ENCODE peak calls at places on chromosome 16, in four cellular contexts. One of them, this sample, is unnamed.
A peak's percentile ranks its signal among the peaks of the same experiment; 100 is the strongest.

GRCh38 chr16:53549970-53550406 is 47.0 kb upstream of the AKTIP start:
- DNase-seq in thyroid gland: peak; percentile 60
- DNase-seq in upper lobe of right lung: no peak
- DNase-seq in colonic mucosa: peak; percentile 56
- DNase-seq in this sample: peak; percentile 77

GRCh38 chr16:57112403-57113041 is 20.1 kb downstream of the CPNE2 start:
- DNase-seq in colonic mucosa: no peak
- DNase-seq in upper lobe of right lung: no peak
- DNase-seq in thyroid gland: no peak
- DNase-seq in this sample: no peak

GRCh38 chr16:79767597-79768280 is 167.2 kb upstream of the MAF start:
- DNase-seq in colonic mucosa: peak; percentile 62
- DNase-seq in upper lobe of right lung: no peak
- DNase-seq in thyroid gland: peak; percentile 56
- DNase-seq in this sample: no peak

GRCh38 chr16:22335668-22336246 is 38.5 kb downstream of the POLR3E start:
- DNase-seq in upper lobe of right lung: no peak
- DNase-seq in thyroid gland: no peak
- DNase-seq in colonic mucosa: no peak
- DNase-seq in this sample: no peak

GRCh38 chr16:81908466-81909230 is 102.6 kb downstream of the SDR42E1 start:
- DNase-seq in upper lobe of right lung: no peak
- DNase-seq in colonic mucosa: no peak
- DNase-seq in thyroid gland: no peak
- DNase-seq in this sample: no peak

GRCh38 chr16:35574454-35575431 is 2115.3 kb downstream of the TP53TG3F start:
- DNase-seq in colonic mucosa: no peak
- DNase-seq in upper lobe of right lung: no peak
- DNase-seq in thyroid gland: no peak
- DNase-seq in this sample: no peak

GRCh38 chr16:85593503-85594195 is 19.5 kb upstream of the GSE1 start:
- DNase-seq in thyroid gland: no peak
- DNase-seq in colonic mucosa: no peak
- DNase-seq in upper lobe of right lung: no peak
- DNase-seq in this sample: no peak

GRCh38 chr16:745739-746138 is 4.9 kb upstream of the CIAO3 start:
- DNase-seq in upper lobe of right lung: peak; percentile 73
- DNase-seq in colonic mucosa: no peak
- DNase-seq in thyroid gland: peak; percentile 48
- DNase-seq in this sample: no peak

GRCh38 chr16:53219795-53220194 is 165.0 kb downstream of the CHD9 start:
- DNase-seq in thyroid gland: no peak
- DNase-seq in upper lobe of right lung: no peak
- DNase-seq in colonic mucosa: no peak
- DNase-seq in this sample: peak; percentile 4

GRCh38 chr16:24151482-24151939 is 104.6 kb upstream of the CACNG3 start:
- DNase-seq in upper lobe of right lung: no peak
- DNase-seq in colonic mucosa: no peak
- DNase-seq in thyroid gland: no peak
- DNase-seq in this sample: no peak

GRCh38 chr16:88610080-88610479 is 28.3 kb upstream of the IL17C start:
- DNase-seq in upper lobe of right lung: no peak
- DNase-seq in colonic mucosa: no peak
- DNase-seq in thyroid gland: no peak
- DNase-seq in this sample: no peak
- TF ChIP-seq CTCF in upper lobe of right lung: no peak
- TF ChIP-seq CTCF in colonic mucosa: no peak
- TF ChIP-seq CTCF in thyroid gland: no peak
- TF ChIP-seq CTCF in this sample: peak; percentile 38

GRCh38 chr16:64008131-64008530 is 1113.7 kb downstream of the CDH11 start:
- DNase-seq in thyroid gland: no peak
- DNase-seq in colonic mucosa: no peak
- DNase-seq in upper lobe of right lung: no peak
- DNase-seq in this sample: no peak
- TF ChIP-seq CTCF in thyroid gland: no peak
- TF ChIP-seq CTCF in colonic mucosa: no peak
- TF ChIP-seq CTCF in upper lobe of right lung: no peak
- TF ChIP-seq CTCF in this sample: no peak

GRCh38 chr16:3123986-3124886 is 10.6 kb upstream of the ZNF213 start:
- DNase-seq in thyroid gland: peak; percentile 98
- DNase-seq in upper lobe of right lung: peak; percentile 98
- DNase-seq in colonic mucosa: peak; percentile 99
- DNase-seq in this sample: peak; percentile 93
- TF ChIP-seq CTCF in thyroid gland: no peak
- TF ChIP-seq CTCF in upper lobe of right lung: peak; percentile 33
- TF ChIP-seq CTCF in colonic mucosa: peak; percentile 25
- TF ChIP-seq CTCF in this sample: peak; percentile 41

GRCh38 chr16:77373726-77374125 is 61.1 kb downstream of the ADAMTS18 start:
- DNase-seq in upper lobe of right lung: no peak
- DNase-seq in colonic mucosa: no peak
- DNase-seq in thyroid gland: no peak
- DNase-seq in this sample: no peak

GRCh38 chr16:77375396-77375795 is 59.4 kb downstream of the ADAMTS18 start:
- DNase-seq in colonic mucosa: no peak
- DNase-seq in thyroid gland: no peak
- DNase-seq in upper lobe of right lung: no peak
- DNase-seq in this sample: no peak

GRCh38 chr16:77374384-77374783 is 60.5 kb downstream of the ADAMTS18 start:
- DNase-seq in upper lobe of right lung: no peak
- DNase-seq in thyroid gland: no peak
- DNase-seq in colonic mucosa: no peak
- DNase-seq in this sample: no peak

GRCh38 chr16:77376358-77376757 is 58.5 kb downstream of the ADAMTS18 start:
- DNase-seq in thyroid gland: no peak
- DNase-seq in upper lobe of right lung: no peak
- DNase-seq in colonic mucosa: peak; percentile 19
- DNase-seq in this sample: no peak
- TF ChIP-seq CTCF in thyroid gland: no peak
- TF ChIP-seq CTCF in upper lobe of right lung: peak; percentile 22
- TF ChIP-seq CTCF in colonic mucosa: no peak
- TF ChIP-seq CTCF in this sample: peak; percentile 17

GRCh38 chr16:48959747-48960146 is 321.9 kb downstream of the CBLN1 start:
- DNase-seq in thyroid gland: no peak
- DNase-seq in colonic mucosa: no peak
- DNase-seq in upper lobe of right lung: no peak
- DNase-seq in this sample: no peak

GRCh38 chr16:48959204-48959603 is 322.4 kb downstream of the CBLN1 start:
- DNase-seq in colonic mucosa: no peak
- DNase-seq in upper lobe of right lung: no peak
- DNase-seq in thyroid gland: no peak
- DNase-seq in this sample: no peak

GRCh38 chr16:48960830-48961229 is 320.8 kb downstream of the CBLN1 start:
- DNase-seq in upper lobe of right lung: no peak
- DNase-seq in colonic mucosa: no peak
- DNase-seq in thyroid gland: no peak
- DNase-seq in this sample: no peak

GRCh38 chr16:48956620-48957019 is 325.0 kb downstream of the CBLN1 start:
- DNase-seq in colonic mucosa: no peak
- DNase-seq in upper lobe of right lung: no peak
- DNase-seq in thyroid gland: no peak
- DNase-seq in this sample: no peak

GRCh38 chr16:48958681-48959080 is 323.0 kb downstream of the CBLN1 start:
- DNase-seq in colonic mucosa: no peak
- DNase-seq in upper lobe of right lung: no peak
- DNase-seq in thyroid gland: no peak
- DNase-seq in this sample: no peak
- TF ChIP-seq CTCF in colonic mucosa: no peak
- TF ChIP-seq CTCF in upper lobe of right lung: no peak
- TF ChIP-seq CTCF in thyroid gland: no peak
- TF ChIP-seq CTCF in this sample: no peak